ENCODE peak calls at places on chromosomes 5 and 9, in eight cellular contexts. One of them, this sample, is unnamed.

GRCh38 chr9:16521868-16522381 is 348.5 kb downstream of the BNC2 start:
- DNase-seq in MM.1S: no peak
- DNase-seq in GM23248: peak
- DNase-seq in GM23338: no peak
- DNase-seq in OCI-LY7: no peak
- DNase-seq in hepatocyte: peak
- DNase-seq in PC-3: peak
- DNase-seq in HCT116: no peak
- DNase-seq in this sample: no peak

GRCh38 chr5:16916262-16916878 is 19.7 kb downstream of the MYO10 start:
- DNase-seq in MM.1S: no peak
- DNase-seq in GM23248: peak
- DNase-seq in GM23338: no peak
- DNase-seq in OCI-LY7: no peak
- DNase-seq in hepatocyte: no peak
- DNase-seq in PC-3: peak
- DNase-seq in HCT116: peak
- DNase-seq in this sample: no peak

GRCh38 chr5:37501152-37501551 is 122.0 kb downstream of the WDR70 start:
- DNase-seq in MM.1S: no peak
- DNase-seq in GM23248: peak
- DNase-seq in GM23338: no peak
- DNase-seq in OCI-LY7: no peak
- DNase-seq in hepatocyte: no peak
- DNase-seq in PC-3: peak
- DNase-seq in HCT116: no peak
- DNase-seq in this sample: no peak

GRCh38 chr9:93130861-93131481 is 3.1 kb downstream of the NINJ1 start:
- DNase-seq in MM.1S: no peak
- DNase-seq in GM23248: no peak
- DNase-seq in GM23338: no peak
- DNase-seq in OCI-LY7: no peak
- DNase-seq in hepatocyte: no peak
- DNase-seq in PC-3: no peak
- DNase-seq in HCT116: no peak
- DNase-seq in this sample: no peak

GRCh38 chr5:113293068-113293571 is 141.7 kb downstream of the TSSK1B start:
- DNase-seq in MM.1S: peak
- DNase-seq in GM23248: peak
- DNase-seq in GM23338: peak
- DNase-seq in OCI-LY7: no peak
- DNase-seq in hepatocyte: no peak
- DNase-seq in PC-3: peak
- DNase-seq in HCT116: no peak
- DNase-seq in this sample: peak

GRCh38 chr9:84327184-84327583 is 13.4 kb downstream of the SLC28A3 start:
- DNase-seq in MM.1S: no peak
- DNase-seq in GM23248: no peak
- DNase-seq in GM23338: no peak
- DNase-seq in OCI-LY7: no peak
- DNase-seq in hepatocyte: no peak
- DNase-seq in PC-3: peak
- DNase-seq in HCT116: no peak
- DNase-seq in this sample: no peak

GRCh38 chr9:133894377-133895321 is 97.5 kb downstream of the VAV2 start:
- DNase-seq in MM.1S: no peak
- DNase-seq in GM23248: no peak
- DNase-seq in GM23338: no peak
- DNase-seq in OCI-LY7: no peak
- DNase-seq in hepatocyte: no peak
- DNase-seq in PC-3: no peak
- DNase-seq in HCT116: no peak
- DNase-seq in this sample: no peak

GRCh38 chr5:32707394-32707997 is 3.6 kb upstream of the NPR3 start:
- DNase-seq in MM.1S: peak
- DNase-seq in GM23248: peak
- DNase-seq in GM23338: peak
- DNase-seq in OCI-LY7: peak
- DNase-seq in hepatocyte: peak
- DNase-seq in PC-3: peak
- DNase-seq in HCT116: peak
- DNase-seq in this sample: peak

GRCh38 chr9:129337287-129338140 is 159.5 kb upstream of the IER5L start:
- DNase-seq in MM.1S: no peak
- DNase-seq in GM23248: no peak
- DNase-seq in GM23338: no peak
- DNase-seq in OCI-LY7: no peak
- DNase-seq in hepatocyte: no peak
- DNase-seq in PC-3: no peak
- DNase-seq in HCT116: no peak
- DNase-seq in this sample: no peak

GRCh38 chr5:44532981-44533380 is 143.8 kb upstream of the FGF10 start:
- DNase-seq in MM.1S: no peak
- DNase-seq in GM23248: peak
- DNase-seq in GM23338: no peak
- DNase-seq in OCI-LY7: no peak
- DNase-seq in hepatocyte: no peak
- DNase-seq in PC-3: no peak
- DNase-seq in HCT116: no peak
- DNase-seq in this sample: no peak

GRCh38 chr9:129608561-129609481 is 12.1 kb downstream of the C9orf50 start:
- DNase-seq in MM.1S: no peak
- DNase-seq in GM23248: no peak
- DNase-seq in GM23338: no peak
- DNase-seq in OCI-LY7: no peak
- DNase-seq in hepatocyte: peak
- DNase-seq in PC-3: no peak
- DNase-seq in HCT116: no peak
- DNase-seq in this sample: no peak

GRCh38 chr5:39092581-39093350 is 18.6 kb upstream of the RICTOR start:
- DNase-seq in MM.1S: no peak
- DNase-seq in GM23248: no peak
- DNase-seq in GM23338: no peak
- DNase-seq in OCI-LY7: no peak
- DNase-seq in hepatocyte: peak
- DNase-seq in PC-3: peak
- DNase-seq in HCT116: peak
- DNase-seq in this sample: no peak

GRCh38 chr9:124340219-124341069 is 74.8 kb downstream of the PSMB7 start:
- DNase-seq in MM.1S: no peak
- DNase-seq in GM23248: no peak
- DNase-seq in GM23338: no peak
- DNase-seq in OCI-LY7: no peak
- DNase-seq in hepatocyte: no peak
- DNase-seq in PC-3: no peak
- DNase-seq in HCT116: no peak
- DNase-seq in this sample: no peak

GRCh38 chr9:124635285-124635684 is 128.1 kb upstream of the NR5A1 start:
- DNase-seq in MM.1S: no peak
- DNase-seq in GM23248: no peak
- DNase-seq in GM23338: no peak
- DNase-seq in OCI-LY7: no peak
- DNase-seq in hepatocyte: no peak
- DNase-seq in PC-3: no peak
- DNase-seq in HCT116: no peak
- DNase-seq in this sample: no peak

GRCh38 chr5:132883261-132883834 is 9.9 kb downstream of the LEAP2 start:
- DNase-seq in MM.1S: peak
- DNase-seq in GM23248: peak
- DNase-seq in GM23338: peak
- DNase-seq in OCI-LY7: peak
- DNase-seq in hepatocyte: peak
- DNase-seq in PC-3: peak
- DNase-seq in HCT116: peak
- DNase-seq in this sample: peak

GRCh38 chr5:151483176-151483575 is 35.8 kb downstream of the SLC36A1 start:
- DNase-seq in MM.1S: no peak
- DNase-seq in GM23248: peak
- DNase-seq in GM23338: peak
- DNase-seq in OCI-LY7: no peak
- DNase-seq in hepatocyte: no peak
- DNase-seq in PC-3: no peak
- DNase-seq in HCT116: no peak
- DNase-seq in this sample: peak

GRCh38 chr5:148482697-148483462 is 99.1 kb downstream of the FBXO38 start:
- DNase-seq in MM.1S: peak
- DNase-seq in GM23248: peak
- DNase-seq in GM23338: peak
- DNase-seq in OCI-LY7: peak
- DNase-seq in hepatocyte: peak
- DNase-seq in PC-3: peak
- DNase-seq in HCT116: peak
- DNase-seq in this sample: peak

GRCh38 chr5:132064738-132065331 is 4.4 kb downstream of the IL3 start:
- DNase-seq in MM.1S: peak
- DNase-seq in GM23248: peak
- DNase-seq in GM23338: peak
- DNase-seq in OCI-LY7: peak
- DNase-seq in hepatocyte: peak
- DNase-seq in PC-3: peak
- DNase-seq in HCT116: peak
- DNase-seq in this sample: peak

GRCh38 chr5:66596791-66597757 is 881 bp downstream of the MAST4 start:
- DNase-seq in MM.1S: peak
- DNase-seq in GM23248: peak
- DNase-seq in GM23338: peak
- DNase-seq in OCI-LY7: peak
- DNase-seq in hepatocyte: peak
- DNase-seq in PC-3: no peak
- DNase-seq in HCT116: no peak
- DNase-seq in this sample: peak

GRCh38 chr9:87612536-87612935 is 113.4 kb upstream of the CTSL start:
- DNase-seq in MM.1S: no peak
- DNase-seq in GM23248: no peak
- DNase-seq in GM23338: no peak
- DNase-seq in OCI-LY7: no peak
- DNase-seq in hepatocyte: no peak
- DNase-seq in PC-3: no peak
- DNase-seq in HCT116: no peak
- DNase-seq in this sample: no peak

GRCh38 chr5:121949885-121950284 is 11.9 kb upstream of the SRFBP1 start:
- DNase-seq in MM.1S: peak
- DNase-seq in GM23248: peak
- DNase-seq in GM23338: peak
- DNase-seq in OCI-LY7: peak
- DNase-seq in hepatocyte: peak
- DNase-seq in PC-3: peak
- DNase-seq in HCT116: peak
- DNase-seq in this sample: peak

DNA sequence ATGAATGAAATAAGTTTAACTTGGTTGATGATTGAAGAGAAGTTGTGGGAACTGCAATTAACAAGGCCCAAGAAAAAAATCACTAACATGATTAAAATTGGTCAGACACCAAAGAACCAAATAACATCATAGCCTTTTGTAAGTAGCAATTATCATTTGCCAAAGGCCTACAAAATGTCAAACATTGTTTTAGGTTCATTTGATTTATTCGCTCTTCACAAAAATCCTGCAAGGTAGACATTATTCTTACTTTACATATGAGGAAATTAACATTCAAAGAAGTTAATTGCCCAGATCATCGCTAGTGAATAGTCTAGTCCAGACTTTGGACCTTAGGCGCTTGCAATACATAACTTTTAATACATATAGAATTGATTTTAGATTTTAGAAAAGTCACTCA is 2.6 kb downstream of the POLK start:
- DNase-seq in MM.1S: no peak
- DNase-seq in GM23248: no peak
- DNase-seq in GM23338: no peak
- DNase-seq in OCI-LY7: no peak
- DNase-seq in hepatocyte: no peak
- DNase-seq in PC-3: no peak
- DNase-seq in HCT116: no peak
- DNase-seq in this sample: no peak
- H3K4me3 ChIP-seq in MM.1S: no peak
- H3K4me3 ChIP-seq in GM23248: peak
- H3K4me3 ChIP-seq in GM23338: no peak
- H3K4me3 ChIP-seq in OCI-LY7: peak
- H3K4me3 ChIP-seq in hepatocyte: no peak
- H3K4me3 ChIP-seq in PC-3: no peak
- H3K4me3 ChIP-seq in HCT116: no peak
- H3K4me3 ChIP-seq in this sample: no peak

GRCh38 chr9:88722753-88723152 is 187.8 kb downstream of the NXNL2 start:
- DNase-seq in MM.1S: peak
- DNase-seq in GM23248: no peak
- DNase-seq in GM23338: peak
- DNase-seq in OCI-LY7: peak
- DNase-seq in hepatocyte: no peak
- DNase-seq in PC-3: peak
- DNase-seq in HCT116: no peak
- DNase-seq in this sample: no peak
- TF ChIP-seq EZH2phosphoT487 in MM.1S: no peak
- TF ChIP-seq EZH2phosphoT487 in GM23248: no peak
- TF ChIP-seq EZH2phosphoT487 in GM23338: no peak
- TF ChIP-seq EZH2phosphoT487 in OCI-LY7: no peak
- TF ChIP-seq EZH2phosphoT487 in hepatocyte: no peak
- TF ChIP-seq EZH2phosphoT487 in PC-3: no peak
- TF ChIP-seq EZH2phosphoT487 in HCT116: no peak
- TF ChIP-seq EZH2phosphoT487 in this sample: no peak

GRCh38 chr5:7871560-7872113 is 2.7 kb downstream of the MTRR start:
- DNase-seq in MM.1S: peak
- DNase-seq in GM23248: no peak
- DNase-seq in GM23338: no peak
- DNase-seq in OCI-LY7: peak
- DNase-seq in hepatocyte: no peak
- DNase-seq in PC-3: no peak
- DNase-seq in HCT116: no peak
- DNase-seq in this sample: no peak
- H3K4me3 ChIP-seq in MM.1S: peak
- H3K4me3 ChIP-seq in GM23248: no peak
- H3K4me3 ChIP-seq in GM23338: no peak
- H3K4me3 ChIP-seq in OCI-LY7: peak
- H3K4me3 ChIP-seq in hepatocyte: no peak
- H3K4me3 ChIP-seq in PC-3: no peak
- H3K4me3 ChIP-seq in HCT116: no peak
- H3K4me3 ChIP-seq in this sample: no peak

DNA sequence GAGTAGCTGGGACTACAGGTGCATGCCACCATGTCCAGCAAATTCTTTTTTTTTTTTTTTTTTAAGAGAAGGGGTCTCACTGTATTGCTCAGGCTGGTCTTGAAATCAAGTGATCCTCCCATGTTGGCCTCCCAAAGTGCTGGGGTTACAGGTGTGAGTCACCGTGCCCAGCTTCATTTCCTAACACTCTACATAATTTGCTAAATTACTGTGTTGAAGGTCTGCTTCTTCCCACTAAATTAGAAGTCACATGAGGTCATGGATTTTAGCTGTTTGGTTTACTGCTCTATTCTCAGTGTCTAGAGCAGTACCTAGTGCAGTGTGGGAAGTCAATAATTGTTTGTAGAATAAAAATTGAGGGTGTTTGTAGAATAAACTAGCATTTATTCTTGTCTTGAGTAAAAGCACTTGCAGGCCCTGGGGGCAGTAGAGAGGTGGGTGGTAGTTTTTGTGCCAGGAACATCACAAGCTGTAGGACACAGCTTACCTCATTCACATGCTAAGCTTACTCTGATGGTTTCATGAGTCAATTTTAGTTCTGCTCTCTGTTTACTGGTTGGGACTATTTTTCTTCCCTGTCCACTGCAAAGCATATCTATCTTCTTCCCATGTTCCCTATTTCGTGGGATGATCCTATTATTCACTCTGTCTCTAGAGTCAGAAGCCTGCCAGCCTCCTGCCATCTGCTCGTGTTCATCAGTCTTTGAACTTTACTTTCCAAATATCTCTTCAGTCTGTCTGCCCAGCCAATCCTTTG is 7.0 kb downstream of the TEX48 start:
- DNase-seq in MM.1S: no peak
- DNase-seq in GM23248: peak
- DNase-seq in GM23338: no peak
- DNase-seq in OCI-LY7: no peak
- DNase-seq in hepatocyte: no peak
- DNase-seq in PC-3: no peak
- DNase-seq in HCT116: no peak
- DNase-seq in this sample: no peak
- TF ChIP-seq EZH2phosphoT487 in MM.1S: no peak
- TF ChIP-seq EZH2phosphoT487 in GM23248: no peak
- TF ChIP-seq EZH2phosphoT487 in GM23338: no peak
- TF ChIP-seq EZH2phosphoT487 in OCI-LY7: no peak
- TF ChIP-seq EZH2phosphoT487 in hepatocyte: no peak
- TF ChIP-seq EZH2phosphoT487 in PC-3: no peak
- TF ChIP-seq EZH2phosphoT487 in HCT116: no peak
- TF ChIP-seq EZH2phosphoT487 in this sample: no peak